ENCODE peak calls at places on chromosomes 13 and 19, in six cellular contexts. Y, B, E, X, A and N are unnamed samples.

GRCh38 chr13:98089246-98089645 is 53.6 kb upstream of the FARP1 start:
- DNase-seq in Y (no peak), B (no peak), E (no peak), X (no peak), A (no peak), N (no peak)

GRCh38 chr19:29836409-29836825 is 24.6 kb downstream of the CCNE1 start:
- DNase-seq in Y (no peak), B (no peak), E (peak), X (peak), A (no peak), N (no peak)

GRCh38 chr19:30163663-30164062 is 208.5 kb upstream of the ZNF536 start:
- DNase-seq in Y (no peak), B (no peak), E (peak), X (no peak), A (no peak), N (no peak)

GRCh38 chr19:3440082-3440481 is 40.2 kb downstream of the SMIM24 start:
- DNase-seq in Y (no peak), B (peak), E (no peak), X (no peak), A (no peak), N (no peak)

GRCh38 chr13:31012285-31013024 is 80.0 kb downstream of the TEX26 start:
- DNase-seq in Y (no peak), B (no peak), E (no peak), X (no peak), A (no peak), N (no peak)

GRCh38 chr19:1907563-1908363 is 2.6 kb downstream of the ADAT3 start:
- DNase-seq in Y (no peak), B (no peak), E (no peak), X (no peak), A (no peak), N (no peak)

GRCh38 chr13:37226966-37227365 is 121.5 kb upstream of the CSNK1A1L start:
- DNase-seq in Y (no peak), B (no peak), E (no peak), X (no peak), A (no peak), N (no peak)

GRCh38 chr13:114279770-114280169 is 1.6 kb upstream of the UPF3A start:
- DNase-seq in Y (no peak), B (no peak), E (no peak), X (no peak), A (no peak), N (no peak)

GRCh38 chr19:57769345-57770131 is at the start of gene ZNF586:
- DNase-seq in Y (peak), B (peak), E (peak), X (peak), A (peak), N (peak)

GRCh38 chr19:8056533-8056932 is 4.0 kb downstream of the CCL25 start:
- DNase-seq in Y (no peak), B (no peak), E (no peak), X (no peak), A (no peak), N (no peak)

GRCh38 chr19:8233370-8233769 is 24.2 kb downstream of the CERS4 start:
- DNase-seq in Y (no peak), B (no peak), E (no peak), X (no peak), A (no peak), N (no peak)

GRCh38 chr13:89315287-89315686 is 1644.1 kb downstream of the SLITRK5 start:
- DNase-seq in Y (no peak), B (no peak), E (no peak), X (no peak), A (no peak), N (no peak)
- H3K4me3 ChIP-seq in Y (no peak), B (no peak), E (no peak), X (no peak), A (no peak), N (no peak)

GRCh38 chr19:49682274-49682673 is 5.2 kb downstream of the PRMT1 start:
- DNase-seq in Y (peak), B (no peak), E (no peak), X (no peak), A (no peak), N (no peak)
- TF ChIP-seq POLR2A in Y (no peak), B (no peak), E (no peak), X (no peak), A (no peak), N (no peak)

GRCh38 chr13:111187879-111188643 is 73.0 kb downstream of the ARHGEF7 start:
- DNase-seq in Y (no peak), B (no peak), E (no peak), X (no peak), A (no peak), N (no peak)
- H3K4me3 ChIP-seq in Y (no peak), B (no peak), E (no peak), X (peak), A (no peak), N (no peak)

DNA sequence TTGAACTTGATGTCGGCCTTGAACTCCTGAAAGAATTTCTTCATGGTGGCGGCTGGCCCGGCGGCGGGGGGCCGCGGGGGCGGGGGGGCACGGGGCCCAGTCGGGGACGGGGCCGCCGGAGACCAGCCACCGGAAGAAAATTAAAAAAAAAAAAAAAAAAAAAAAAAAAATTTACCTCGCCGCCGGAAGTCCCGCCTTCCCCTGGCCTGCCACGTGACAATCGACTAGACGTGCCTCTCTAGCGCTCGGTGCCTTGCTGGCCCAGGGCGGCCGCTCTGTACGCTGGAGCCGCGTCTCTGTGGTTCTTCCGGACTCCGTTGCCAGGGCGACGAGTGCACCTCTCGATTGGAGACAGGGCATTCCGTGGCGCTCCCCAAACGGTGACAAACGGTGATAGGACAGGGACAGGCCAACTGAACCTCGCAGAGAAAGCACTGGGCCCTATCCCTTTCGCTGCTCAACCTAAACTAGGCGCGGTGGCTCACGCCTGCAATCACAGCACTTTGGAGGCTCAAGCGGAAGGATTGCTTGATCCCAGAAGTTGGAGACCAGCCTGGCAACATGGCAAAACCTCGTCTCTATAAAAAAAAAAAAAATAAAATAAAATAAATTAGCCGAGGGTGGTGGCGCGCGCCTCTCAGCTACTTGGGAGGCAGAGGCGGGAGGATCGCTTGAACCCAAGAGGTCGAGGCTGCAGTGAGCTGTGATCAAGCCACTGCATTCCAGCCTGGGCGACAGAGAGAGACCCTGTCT is at the start of gene UBXN6:
- DNase-seq in Y (peak), B (peak), E (peak), X (peak), A (peak), N (peak)
- TF ChIP-seq POLR2A in Y (no peak), B (no peak), E (no peak), X (peak), A (no peak), N (no peak)

GRCh38 chr19:15125232-15126067 is 18.2 kb downstream of the SYDE1 start:
- DNase-seq in Y (peak), B (peak), E (peak), X (peak), A (peak), N (peak)

GRCh38 chr19:15123031-15123890 is 16.1 kb downstream of the SYDE1 start:
- DNase-seq in Y (no peak), B (no peak), E (no peak), X (no peak), A (peak), N (no peak)

GRCh38 chr19:15122331-15123030 is 15.3 kb downstream of the SYDE1 start:
- DNase-seq in Y (no peak), B (no peak), E (no peak), X (no peak), A (no peak), N (no peak)

GRCh38 chr19:15124572-15125231 is 17.5 kb downstream of the SYDE1 start:
- DNase-seq in Y (peak), B (no peak), E (no peak), X (no peak), A (no peak), N (no peak)

DNA sequence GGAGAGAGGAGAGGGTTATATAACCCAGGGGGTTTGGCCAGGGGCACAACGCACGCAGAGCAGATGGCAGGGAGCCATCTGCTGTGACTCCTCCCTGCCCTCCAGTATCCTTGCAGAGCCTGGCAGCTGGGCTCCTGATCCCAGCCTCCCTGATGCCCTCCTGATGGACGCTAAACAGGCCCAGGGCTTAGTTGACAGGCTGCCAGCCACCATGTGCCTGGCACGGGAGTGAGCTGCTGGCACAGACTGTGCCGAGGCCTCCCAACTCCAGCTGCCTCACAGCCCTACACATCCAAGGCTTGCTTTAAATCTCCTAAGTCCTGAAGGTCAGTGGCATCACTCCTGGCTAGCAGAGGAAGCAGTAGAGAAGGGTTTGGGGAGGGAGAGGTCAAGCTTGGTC is 16.7 kb downstream of the SYDE1 start:
- DNase-seq in Y (peak), B (no peak), E (no peak), X (no peak), A (peak), N (no peak)
- H3K4me3 ChIP-seq in Y (peak), B (no peak), E (peak), X (peak), A (peak), N (no peak)

DNA sequence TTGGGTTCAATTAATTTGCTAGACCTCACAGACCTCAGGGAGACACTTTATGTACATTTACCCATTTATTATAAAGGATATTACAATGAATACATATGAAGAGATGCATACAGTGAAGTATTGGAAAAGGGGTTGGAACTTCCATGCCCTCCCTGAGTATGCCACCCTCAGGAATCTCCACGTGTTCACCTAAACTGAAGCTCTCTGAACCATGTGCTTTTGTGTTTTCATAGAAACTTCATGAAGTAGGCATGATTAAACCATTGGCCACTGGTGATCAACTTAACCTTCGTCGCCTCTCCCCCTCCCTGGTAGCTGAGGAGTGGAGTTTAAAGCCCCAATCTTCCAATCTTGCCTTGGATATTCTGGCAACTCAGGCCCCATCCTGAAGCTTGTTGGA is 20.3 kb downstream of the ZNF160 start:
- DNase-seq in Y (no peak), B (no peak), E (no peak), X (no peak), A (no peak), N (no peak)
- TF ChIP-seq POLR2A in Y (no peak), B (no peak), E (no peak), X (no peak), A (no peak), N (no peak)

GRCh38 chr13:67283602-67284001 is 53.5 kb upstream of the PCDH9 start:
- DNase-seq in Y (no peak), B (peak), E (no peak), X (no peak), A (no peak), N (no peak)
- H3K4me3 ChIP-seq in Y (no peak), B (no peak), E (no peak), X (no peak), A (no peak), N (no peak)

GRCh38 chr19:36141039-36141914 is 1.4 kb downstream of the CAPNS1 start:
- DNase-seq in Y (peak), B (peak), E (peak), X (peak), A (peak), N (peak)
- TF ChIP-seq POLR2A in Y (no peak), B (peak), E (no peak), X (peak), A (no peak), N (peak)

GRCh38 chr19:38386300-38386967 is 1.4 kb downstream of the GGN start:
- DNase-seq in Y (no peak), B (no peak), E (no peak), X (no peak), A (no peak), N (no peak)

GRCh38 chr19:38389101-38389925 is 816 bp downstream of the SPRED3 start:
- DNase-seq in Y (no peak), B (peak), E (no peak), X (no peak), A (no peak), N (no peak)

GRCh38 chr19:38388310-38389100 is at the start of gene SPRED3:
- DNase-seq in Y (peak), B (peak), E (no peak), X (no peak), A (no peak), N (peak)

GRCh38 chr19:38386968-38387549 is 775 bp downstream of the GGN start:
- DNase-seq in Y (no peak), B (no peak), E (peak), X (no peak), A (no peak), N (no peak)

DNA sequence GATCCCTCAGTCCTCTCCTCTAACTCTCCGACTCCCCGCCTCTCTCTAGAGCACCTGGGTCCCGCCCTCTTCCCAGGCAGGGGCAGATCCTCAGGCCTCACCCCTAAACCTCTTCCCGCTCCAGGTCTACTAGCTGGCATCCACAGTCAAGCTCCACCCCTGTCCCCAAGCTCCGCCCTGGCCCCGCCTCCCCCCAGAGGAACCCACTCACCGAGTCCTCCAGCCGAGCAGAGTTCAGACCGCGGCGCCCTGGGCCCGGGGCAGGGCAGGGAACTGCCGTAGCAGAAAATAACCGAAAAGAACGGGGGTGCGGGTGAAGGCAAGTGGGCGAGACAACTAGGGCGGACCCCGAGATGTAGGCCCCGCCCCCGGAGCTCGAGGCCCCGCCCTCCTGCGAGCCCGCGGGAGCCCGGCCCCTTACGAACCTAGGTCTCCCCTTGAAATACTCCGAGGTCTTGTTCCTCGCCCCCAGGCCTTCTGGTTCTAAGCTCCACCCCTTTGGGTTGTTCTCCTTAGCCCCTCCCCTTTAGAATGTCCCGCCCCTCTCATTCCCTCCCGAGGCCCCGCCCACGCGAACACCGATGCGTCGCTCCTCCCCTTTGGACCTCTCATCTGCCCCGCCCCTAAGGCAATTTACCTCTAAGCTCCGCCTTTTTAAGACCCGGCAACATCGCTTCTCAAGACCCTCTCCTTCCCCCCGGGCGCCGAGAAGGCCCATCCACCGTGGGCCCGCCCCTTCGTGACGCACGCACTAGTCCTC is at the start of gene GGN:
- DNase-seq in Y (peak), B (peak), E (peak), X (no peak), A (peak), N (peak)
- H3K4me3 ChIP-seq in Y (peak), B (peak), E (peak), X (peak), A (peak), N (peak)

DNA sequence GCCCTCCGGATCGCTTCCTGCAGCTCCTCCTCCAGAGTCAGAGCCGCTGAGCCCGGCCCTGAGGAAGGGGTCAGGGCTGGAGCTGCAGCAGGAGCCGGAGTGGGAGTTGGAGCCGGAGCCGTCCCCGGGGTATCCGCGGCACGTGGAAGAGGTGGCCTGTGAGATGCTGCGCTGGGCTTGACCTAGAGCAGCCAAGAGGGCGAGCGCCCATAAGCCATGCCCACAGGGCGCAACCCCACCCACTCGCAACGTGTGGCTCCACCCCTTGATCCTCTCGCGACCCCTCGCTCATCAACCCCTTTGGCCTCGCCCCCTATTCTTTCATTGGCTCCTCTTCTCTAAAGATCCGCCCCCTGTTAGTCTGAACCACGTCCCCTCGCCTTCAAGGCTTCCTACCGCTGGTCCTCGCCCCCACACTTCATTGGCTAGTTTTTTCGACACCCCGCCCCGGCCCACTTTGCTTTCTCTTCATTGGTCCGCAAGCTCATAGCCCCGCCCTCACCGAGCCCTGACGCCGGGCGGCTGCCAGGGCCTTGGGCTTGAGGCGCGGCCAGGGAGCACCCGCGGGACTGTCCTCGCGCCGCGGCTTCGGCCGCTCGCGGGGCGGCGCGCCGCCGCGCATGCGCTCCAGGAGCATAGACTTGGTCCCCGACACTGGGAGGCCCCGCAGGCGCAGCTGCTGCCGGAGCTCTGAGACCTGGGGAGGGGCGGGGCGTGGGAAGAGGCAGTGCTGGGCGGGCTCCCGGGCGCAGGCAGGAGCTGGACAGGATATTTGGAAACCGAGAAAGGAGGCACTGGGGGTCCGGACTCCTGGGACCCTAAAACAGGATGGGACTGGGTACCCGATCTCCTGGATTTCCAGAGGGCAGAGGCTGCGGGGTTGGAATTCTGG is 5.4 kb downstream of the MAMSTR start:
- DNase-seq in Y (peak), B (peak), E (peak), X (peak), A (peak), N (peak)
- TF ChIP-seq POLR2A in Y (no peak), B (peak), E (no peak), X (peak), A (no peak), N (peak)